ENCODE peak calls at places on chromosomes 1 and 21, in ten cellular contexts. H is CD8-positive, alpha-beta memory T cell; P is transverse colon; G is uterus; J is psoas muscle; U is Peyer's patch; F is endothelial cell of umbilical vein; S is neuronal stem cell; T is trophoblast cell; V is hepatocyte. O is an unnamed sample. For H3K4me1, the result is how much of the 10 kb centered on the place peaks cover.

GRCh38 chr1:214282696-214283225 is 1.8 kb downstream of the SMYD2 start:
- DNase-seq in V (no peak), T (no peak), U (no peak), S (no peak), P (no peak), F (no peak), H (no peak), G (no peak), J (no peak), O (no peak)

GRCh38 chr1:176857632-176858031 is 306.9 kb downstream of the ASTN1 start:
- DNase-seq in P (no peak), V (no peak), F (no peak), U (no peak), J (no peak), H (no peak), G (no peak), S (no peak), T (peak), O (no peak)

GRCh38 chr1:226662704-226663326 is 76.3 kb downstream of the ITPKB start:
- DNase-seq in S (no peak), G (peak), T (peak), H (peak), F (peak), V (peak), P (peak), J (peak), U (peak), O (peak)

GRCh38 chr1:238279694-238280380 is 389.1 kb upstream of the ZP4 start:
- DNase-seq in F (no peak), U (no peak), H (no peak), S (no peak), G (no peak), P (no peak), T (no peak), V (no peak), J (no peak), O (no peak)

GRCh38 chr1:225915538-225915991 is 8.5 kb downstream of the PYCR2 start:
- DNase-seq in J (no peak), T (no peak), G (no peak), V (peak), F (no peak), S (no peak), H (no peak), U (no peak), P (no peak), O (no peak)

GRCh38 chr1:174413632-174414031 is 34.1 kb upstream of the GPR52 start:
- DNase-seq in J (no peak), V (no peak), T (no peak), F (no peak), H (no peak), P (no peak), G (no peak), S (peak), U (no peak), O (peak)

GRCh38 chr1:63984257-63984626 is 210.4 kb downstream of the ROR1 start:
- DNase-seq in U (no peak), G (no peak), F (no peak), H (no peak), P (no peak), J (no peak), V (no peak), T (no peak), S (no peak), O (no peak)

GRCh38 chr1:109295712-109296415 is 10.9 kb downstream of the MYBPHL start:
- DNase-seq in G (no peak), S (no peak), H (no peak), J (no peak), P (no peak), U (no peak), T (no peak), V (no peak), F (no peak), O (no peak)

GRCh38 chr21:38340131-38340530 is 83.3 kb downstream of the KCNJ15 start:
- DNase-seq in J (no peak), S (no peak), F (no peak), V (no peak), T (no peak), P (no peak), H (no peak), G (no peak), U (no peak), O (no peak)

GRCh38 chr1:182739545-182739944 is 50.0 kb upstream of the NPL start:
- DNase-seq in V (peak), S (no peak), G (no peak), U (no peak), J (no peak), P (no peak), T (no peak), H (no peak), F (no peak), O (no peak)

GRCh38 chr1:39509360-39510009 is 18.0 kb downstream of the BMP8A start:
- DNase-seq in T (no peak), H (no peak), S (no peak), J (peak), F (no peak), G (peak), P (peak), U (peak), V (no peak), O (no peak)

GRCh38 chr21:25964009-25964408 is 206.6 kb downstream of the APP start:
- DNase-seq in H (no peak), G (no peak), U (no peak), P (no peak), J (no peak), S (no peak), V (no peak), T (peak), F (peak), O (no peak)

GRCh38 chr1:58823481-58824010 is 39.7 kb upstream of the JUN start:
- DNase-seq in S (no peak), F (peak), V (peak), H (no peak), P (no peak), T (peak), G (peak), U (no peak), J (no peak), O (no peak)

GRCh38 chr1:183096351-183096750 is 73.1 kb downstream of the LAMC1 start:
- DNase-seq in F (no peak), G (no peak), T (no peak), H (no peak), V (no peak), S (no peak), P (no peak), U (no peak), J (no peak), O (no peak)

GRCh38 chr1:15678578-15678977 is 5.5 kb upstream of the PLEKHM2 start:
- DNase-seq in S (no peak), H (no peak), P (no peak), U (no peak), F (peak), J (no peak), V (peak), G (no peak), T (peak), O (no peak)

GRCh38 chr1:70874063-70874462 is 173.6 kb downstream of the PTGER3 start:
- DNase-seq in U (no peak), J (no peak), T (peak), H (no peak), S (no peak), F (no peak), P (no peak), G (no peak), V (no peak), O (no peak)

GRCh38 chr1:47685763-47686066 is 247.9 kb downstream of the FOXD2 start:
- DNase-seq in F (no peak), U (no peak), T (no peak), H (no peak), P (no peak), S (no peak), J (no peak), V (no peak), G (no peak), O (no peak)

GRCh38 chr1:179550753-179551682 is 24.7 kb downstream of the NPHS2 start:
- DNase-seq in T (peak), H (no peak), P (no peak), J (no peak), V (peak), F (no peak), G (no peak), S (no peak), U (no peak), O (peak)

GRCh38 chr21:17590443-17590842 is 22.3 kb downstream of the BTG3 start:
- DNase-seq in F (no peak), V (no peak), H (no peak), J (no peak), U (no peak), T (peak), S (no peak), P (no peak), G (no peak), O (no peak)

GRCh38 chr1:181151378-181152326 is 63.2 kb downstream of the IER5 start:
- DNase-seq in U (no peak), F (no peak), V (no peak), G (no peak), S (no peak), H (no peak), T (no peak), J (peak), P (no peak), O (no peak)

GRCh38 chr1:200784576-200784975 is 45.9 kb downstream of the CAMSAP2 start:
- DNase-seq in H (no peak), F (no peak), S (no peak), P (no peak), J (no peak), T (peak), G (no peak), U (no peak), V (no peak), O (no peak)

GRCh38 chr1:64187646-64188045 is 15.8 kb upstream of the UBE2U start:
- DNase-seq in F (no peak), V (no peak), G (no peak), J (no peak), P (no peak), U (no peak), T (peak), S (no peak), H (no peak), O (no peak)

GRCh38 chr1:168252204-168252733 is 26.5 kb downstream of the SFT2D2 start:
- DNase-seq in V (no peak), P (no peak), H (no peak), F (no peak), G (no peak), J (no peak), T (no peak), U (no peak), S (no peak), O (no peak)

GRCh38 chr1:15835205-15835740 is 12.2 kb upstream of the SPEN start:
- DNase-seq in T (peak), S (no peak), G (no peak), V (no peak), U (peak), H (no peak), J (no peak), P (peak), F (no peak), O (peak)

GRCh38 chr1:198494139-198494538 is 46.3 kb downstream of the ATP6V1G3 start:
- DNase-seq in V (no peak), U (no peak), J (no peak), P (no peak), F (no peak), S (no peak), T (no peak), H (no peak), G (no peak), O (no peak)

GRCh38 chr1:8390707-8391106 is 72.8 kb downstream of the SLC45A1 start:
- DNase-seq in P (no peak), G (peak), U (no peak), V (no peak), S (no peak), F (no peak), T (no peak), J (no peak), H (no peak), O (no peak)

GRCh38 chr1:150613061-150613920 is 16.1 kb downstream of the ENSA start:
- DNase-seq in S (no peak), F (peak), G (no peak), J (no peak), T (peak), P (peak), U (no peak), H (peak), V (peak), O (peak)

GRCh38 chr1:224333939-224334701 is 4.1 kb upstream of the NVL start:
- DNase-seq in U (no peak), J (no peak), V (no peak), F (peak), P (no peak), S (no peak), G (no peak), T (no peak), H (no peak), O (no peak)

GRCh38 chr1:178031856-178032320 is 62.0 kb upstream of the RASAL2 start:
- DNase-seq in J (peak), F (peak), G (peak), P (peak), S (peak), T (peak), H (no peak), V (peak), U (peak), O (peak)

GRCh38 chr1:153540394-153541361 is at the start of gene S100A5:
- DNase-seq in F (no peak), S (no peak), J (no peak), T (peak), V (no peak), H (peak), G (no peak), U (peak), P (no peak), O (no peak)

GRCh38 chr1:66282343-66282852 is 251.6 kb upstream of the SGIP1 start:
- DNase-seq in F (peak), S (no peak), U (peak), P (peak), T (peak), J (no peak), V (no peak), H (peak), G (peak), O (peak)

GRCh38 chr1:150513275-150513885 is 2.2 kb upstream of the FALEC start:
- DNase-seq in V (no peak), H (no peak), U (no peak), S (no peak), T (no peak), G (no peak), F (no peak), J (peak), P (no peak), O (no peak)

GRCh38 chr1:106498238-106498637 is 558.2 kb upstream of the PRMT6 start:
- DNase-seq in T (no peak), S (no peak), V (no peak), H (no peak), U (no peak), J (no peak), F (no peak), G (no peak), P (no peak), O (no peak)

GRCh38 chr1:119298687-119299086 is 69.9 kb upstream of the HAO2 start:
- DNase-seq in G (no peak), J (no peak), F (no peak), S (no peak), H (no peak), P (no peak), T (no peak), V (no peak), U (no peak), O (no peak)

GRCh38 chr1:10941891-10942541 is 70.4 kb upstream of the TARDBP start:
- DNase-seq in V (peak), S (peak), P (peak), F (peak), H (peak), J (peak), G (peak), U (peak), T (peak), O (peak)

DNA sequence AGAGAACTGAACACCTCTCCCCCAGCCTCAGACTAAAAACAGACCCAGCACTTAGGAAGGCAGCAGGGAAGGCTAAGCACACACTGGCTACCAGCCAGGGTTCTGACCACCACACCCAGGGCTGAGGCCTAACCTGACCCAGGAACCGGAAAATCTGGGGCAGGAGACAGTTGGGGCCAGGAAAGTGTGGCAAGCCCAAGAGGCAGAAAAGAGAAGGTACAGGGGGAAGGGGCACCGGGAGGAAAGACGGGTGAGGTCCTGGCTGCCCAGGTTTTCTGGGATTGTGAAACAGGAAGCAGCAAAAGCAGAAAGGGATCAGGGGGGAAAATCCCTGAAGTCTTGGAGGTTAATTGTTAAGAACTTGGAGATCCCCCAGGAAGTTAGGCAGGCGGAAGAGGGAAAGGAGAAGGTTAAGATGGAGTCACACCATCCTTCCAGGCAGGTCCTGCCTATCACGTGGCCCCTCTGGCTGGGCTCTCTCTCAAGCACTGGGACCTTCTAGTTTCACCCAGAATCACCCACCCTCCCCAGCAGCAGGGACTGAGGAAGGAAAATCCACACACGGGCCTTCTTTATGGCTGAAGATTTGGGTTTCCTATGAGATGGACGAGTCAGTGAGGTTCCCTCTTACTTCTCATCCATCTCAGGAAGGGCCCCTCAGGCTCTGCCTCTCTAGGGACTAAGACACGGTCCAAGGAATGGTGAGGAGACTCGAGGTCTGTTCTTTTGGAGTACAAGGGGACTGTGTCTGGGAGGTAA is 2.6 kb downstream of the HDGF start:
- DNase-seq in U (peak), T (peak), F (peak), S (no peak), H (no peak), J (peak), G (peak), V (peak), P (peak), O (peak)
- H3K4me1 ChIP-seq in U (under half), T (under half), F (half or more), S (under half), H (half or more), J (under half), G (under half), V (under half), P (under half), O (under half)

DNA sequence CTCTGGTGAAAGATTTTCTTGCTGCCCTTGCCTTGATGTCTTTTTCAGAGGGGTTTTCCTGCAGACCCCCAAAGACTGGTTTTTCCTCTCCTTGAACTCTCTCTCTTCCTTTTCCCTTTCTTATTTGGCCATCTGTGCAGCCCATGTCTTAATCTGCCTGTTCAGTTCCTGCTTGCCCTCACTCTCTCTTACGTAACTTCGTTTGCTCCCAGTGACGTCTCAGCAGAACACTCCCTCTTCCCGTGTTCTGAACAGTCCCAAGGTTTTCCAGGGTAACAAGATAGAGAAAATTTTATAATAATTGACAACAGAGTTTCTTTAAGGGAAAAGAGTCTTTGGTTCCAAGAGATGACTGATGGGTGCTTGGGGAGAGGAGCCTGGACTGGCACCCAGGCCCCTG is 109.1 kb upstream of the LMO4 start:
- DNase-seq in U (no peak), J (no peak), G (no peak), V (no peak), T (peak), S (no peak), H (no peak), P (no peak), F (no peak), O (no peak)
- H3K4me1 ChIP-seq in U (under half), J (under half), G (under half), V (under half), T (under half), S (under half), H (under half), P (under half), F (under half), O (under half)

GRCh38 chr21:36702622-36702968 is 3.7 kb downstream of the SIM2 start:
- DNase-seq in J (no peak), H (no peak), S (no peak), T (no peak), G (no peak), P (no peak), U (no peak), V (no peak), F (no peak), O (no peak)

GRCh38 chr21:36704281-36704957 is 5.5 kb downstream of the SIM2 start:
- DNase-seq in S (no peak), U (no peak), V (no peak), J (no peak), F (no peak), T (peak), G (no peak), P (no peak), H (no peak), O (no peak)

GRCh38 chr21:36703626-36704280 is 4.8 kb downstream of the SIM2 start:
- DNase-seq in U (no peak), S (no peak), T (no peak), V (no peak), P (no peak), F (no peak), J (no peak), H (no peak), G (no peak), O (no peak)

GRCh38 chr21:36701912-36702621 is 3.2 kb downstream of the SIM2 start:
- DNase-seq in S (no peak), T (peak), V (no peak), G (no peak), F (no peak), J (no peak), U (no peak), H (no peak), P (no peak), O (no peak)

DNA sequence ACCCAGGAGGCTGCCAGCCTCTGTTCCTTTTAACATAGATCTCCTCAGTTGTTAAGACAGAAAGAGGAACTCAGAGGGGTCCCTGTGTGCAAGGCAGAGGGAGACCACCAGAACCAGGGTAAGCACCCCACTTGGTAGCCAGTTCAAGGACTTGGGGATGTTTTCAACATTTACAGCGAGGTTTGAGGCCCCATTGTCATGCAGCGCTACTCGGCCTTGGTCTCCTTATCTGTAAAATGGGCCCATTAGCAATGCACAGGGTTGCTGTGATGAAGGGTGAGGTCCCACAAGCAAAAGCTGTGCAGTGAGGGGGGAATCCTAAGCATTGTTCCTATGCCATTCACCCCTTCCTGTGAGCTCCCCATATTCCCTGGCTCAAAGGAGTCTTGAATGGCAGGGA is 4.2 kb downstream of the SIM2 start:
- DNase-seq in J (no peak), H (no peak), G (no peak), S (no peak), U (no peak), T (no peak), P (no peak), F (no peak), V (no peak), O (no peak)
- H3K4me1 ChIP-seq in J (under half), H (under half), G (under half), S (under half), U (under half), T (under half), P (under half), F (under half), V (under half), O (under half)

DNA sequence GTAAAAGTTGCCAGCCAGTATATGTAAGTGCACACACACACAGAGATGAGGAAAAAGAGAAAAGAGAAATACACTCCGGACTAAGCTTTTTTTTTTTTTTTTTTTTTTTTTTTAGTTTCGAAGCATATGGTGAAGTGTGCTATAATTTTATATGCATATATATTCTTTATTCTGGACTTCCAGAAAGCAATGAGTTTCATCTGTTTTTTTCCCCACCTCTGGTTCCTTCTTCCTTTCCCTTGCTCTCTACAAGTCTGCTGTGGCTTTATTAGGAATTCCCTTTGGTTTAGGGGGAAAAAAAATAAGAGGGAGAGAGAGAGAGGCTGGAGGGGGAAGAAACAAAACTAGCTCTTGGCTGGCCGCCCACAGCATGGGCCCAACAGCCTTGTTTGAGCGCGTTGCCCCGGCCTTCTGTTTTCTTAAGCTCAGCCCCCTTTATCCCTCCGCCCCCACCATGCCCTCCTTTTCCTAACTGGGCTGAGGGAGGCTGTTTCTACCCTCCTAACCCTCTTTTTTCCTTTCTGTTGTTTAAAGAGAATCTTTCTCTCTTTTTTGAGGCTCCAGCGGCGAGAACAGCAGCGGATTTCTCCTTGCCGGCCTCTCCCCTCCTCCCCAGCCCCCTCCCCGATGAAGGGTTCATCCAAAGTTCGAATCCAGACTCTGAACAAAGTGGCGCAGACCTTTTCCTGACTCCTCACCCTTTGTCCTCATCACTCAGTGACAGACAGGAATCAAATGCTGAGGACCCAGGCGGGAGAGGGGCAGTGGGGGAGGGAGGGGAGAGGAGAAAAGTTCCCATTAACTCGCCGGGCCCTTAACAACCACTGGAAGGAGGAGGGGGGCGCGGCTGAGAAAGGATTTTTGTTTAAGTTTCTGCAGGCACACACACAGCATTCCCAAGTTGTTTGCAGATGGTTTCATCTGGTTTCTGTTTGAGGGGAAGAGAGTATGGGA is 29.7 kb downstream of the PBX1 start:
- DNase-seq in S (peak), T (no peak), P (peak), H (no peak), G (peak), F (peak), J (peak), V (peak), U (no peak), O (peak)
- H3K4me1 ChIP-seq in S (half or more), T (under half), P (under half), H (under half), G (under half), F (under half), J (under half), V (half or more), U (under half), O (under half)

O was measured in A673.